ENCODE peak calls at places on chromosome 4, in six cellular contexts. H is EH, V is GM18507, G is tibial artery, E is body of pancreas, S is amygdala. F is an unnamed sample.

GRCh38 chr4:5199142-5199541 is 147.9 kb downstream of the STK32B start:
- DNase-seq in S (no peak), E (no peak), V (no peak), G (no peak), H (no peak), F (no peak)

GRCh38 chr4:44760142-44760898 is 34.0 kb upstream of the GNPDA2 start:
- DNase-seq in S (no peak), G (no peak), H (peak; percentile 50), V (no peak), E (peak; percentile 15), F (no peak)

GRCh38 chr4:17619416-17620105 is 5.1 kb downstream of the MED28 start:
- DNase-seq in H (peak; percentile 10), V (no peak), G (no peak), S (no peak), E (no peak), F (no peak)

GRCh38 chr4:61201562-61202099 is 1.5 kb downstream of the ADGRL3 start:
- DNase-seq in S (no peak), H (no peak), E (no peak), V (no peak), G (no peak), F (no peak)

GRCh38 chr4:75584067-75584466 is 28.2 kb downstream of the ODAPH start:
- DNase-seq in G (no peak), V (no peak), H (peak; percentile 6), E (no peak), S (no peak), F (no peak)

GRCh38 chr4:164224871-164225270 is 529.1 kb upstream of the SMIM31 start:
- DNase-seq in V (no peak), S (no peak), H (no peak), G (no peak), E (no peak), F (no peak)

GRCh38 chr4:182286035-182286434 is 42.8 kb downstream of the TENM3 start:
- DNase-seq in S (no peak), E (no peak), G (no peak), V (no peak), H (peak; percentile 61), F (no peak)

GRCh38 chr4:119299221-119300071 is 22.5 kb downstream of the FABP2 start:
- DNase-seq in S (no peak), G (no peak), E (no peak), V (no peak), H (peak; percentile 50), F (no peak)

GRCh38 chr4:152590179-152591031 is 54.5 kb upstream of the FBXW7 start:
- DNase-seq in G (no peak), V (no peak), S (no peak), H (peak; percentile 98), E (no peak), F (peak; percentile 8)

GRCh38 chr4:3227878-3228675 is 20.9 kb upstream of the MSANTD1 start:
- DNase-seq in V (no peak), H (peak; percentile 37), G (peak; percentile 73), S (no peak), E (no peak), F (no peak)

GRCh38 chr4:58510652-58511051 is 1400.5 kb upstream of the IGFBP7 start:
- DNase-seq in E (no peak), G (no peak), H (no peak), S (no peak), V (no peak), F (no peak)

GRCh38 chr4:186725422-186726149 is 1.9 kb upstream of the FAT1 start:
- DNase-seq in G (peak; percentile 90), H (peak; percentile 88), E (peak; percentile 82), S (peak; percentile 26), V (no peak), F (peak; percentile 87)

GRCh38 chr4:66284991-66285451 is 614.7 kb upstream of the EPHA5 start:
- DNase-seq in S (no peak), E (no peak), V (no peak), G (no peak), H (no peak), F (no peak)

GRCh38 chr4:120209706-120210105 is 143.1 kb upstream of the MAD2L1 start:
- DNase-seq in E (no peak), S (no peak), V (no peak), G (no peak), H (no peak), F (no peak)

GRCh38 chr4:2412534-2412884 is 5.9 kb downstream of the ZFYVE28 start:
- DNase-seq in S (no peak), G (no peak), H (no peak), V (peak; percentile 38), E (no peak), F (no peak)

GRCh38 chr4:79164961-79165610 is 160.8 kb downstream of the NAA11 start:
- DNase-seq in H (no peak), G (no peak), S (no peak), V (no peak), E (no peak), F (no peak)

GRCh38 chr4:3409571-3410091 is 32.1 kb upstream of the HGFAC start:
- DNase-seq in G (peak; percentile 45), H (no peak), S (no peak), E (no peak), V (no peak), F (no peak)

GRCh38 chr4:25312496-25313193 is at the start of gene ZCCHC4:
- DNase-seq in E (peak; percentile 91), G (peak; percentile 94), V (peak; percentile 76), S (peak; percentile 81), H (peak; percentile 85), F (peak; percentile 86)

GRCh38 chr4:56976878-56977320 is 507 bp downstream of the NOA1 start:
- DNase-seq in V (peak; percentile 2), E (peak; percentile 78), S (no peak), G (peak; percentile 72), H (no peak), F (peak; percentile 69)

GRCh38 chr4:174358823-174359222 is 75.1 kb downstream of the CEP44 start:
- DNase-seq in H (peak; percentile 25), G (no peak), V (peak; percentile 35), E (no peak), S (no peak), F (no peak)

GRCh38 chr4:3401436-3402171 is 40.2 kb upstream of the HGFAC start:
- DNase-seq in H (peak; percentile 86), V (no peak), G (no peak), E (no peak), S (no peak), F (peak; percentile 77)

GRCh38 chr4:75432683-75433082 is 81.5 kb downstream of the RCHY1 start:
- DNase-seq in E (no peak), H (peak; percentile 24), G (no peak), S (no peak), V (no peak), F (no peak)

GRCh38 chr4:183635737-183636136 is 23.2 kb downstream of the RWDD4 start:
- DNase-seq in E (no peak), H (no peak), V (no peak), G (no peak), S (no peak), F (no peak)

GRCh38 chr4:77501240-77501639 is 104.4 kb upstream of the CXCL13 start:
- DNase-seq in V (no peak), G (no peak), S (no peak), E (no peak), H (no peak), F (no peak)

F was measured in prostate gland.